ENCODE peak calls at places on chromosomes 5 and 9, in five cellular contexts. U, K, M, B and S are unnamed samples.

GRCh38 chr5:151745071-151745705 is 13.2 kb downstream of the ATOX1 start:
- DNase-seq in K (peak), B (peak), M (peak), U (peak), S (peak)

GRCh38 chr5:61625682-61626620 is 293.9 kb downstream of the ZSWIM6 start:
- DNase-seq in K (no peak), M (no peak), B (peak), U (peak), S (no peak)

GRCh38 chr9:124482431-124483031 is 24.7 kb downstream of the NR5A1 start:
- DNase-seq in M (no peak), B (no peak), K (no peak), U (no peak), S (no peak)

GRCh38 chr9:13351768-13352386 is 72.4 kb upstream of the MPDZ start:
- DNase-seq in M (peak), U (peak), B (peak), K (peak), S (peak)

GRCh38 chr5:17077447-17078233 is 139.8 kb upstream of the BASP1 start:
- DNase-seq in B (no peak), K (no peak), M (no peak), U (no peak), S (no peak)

GRCh38 chr9:121281614-121282291 is 13.8 kb downstream of the GSN start:
- DNase-seq in U (peak), M (peak), B (peak), K (no peak), S (no peak)

GRCh38 chr9:108356806-108357205 is 499.0 kb downstream of the ACTL7B start:
- DNase-seq in U (peak), M (no peak), B (no peak), K (no peak), S (no peak)

GRCh38 chr5:93364386-93364785 is 216.6 kb downstream of the NR2F1-AS1 start:
- DNase-seq in B (no peak), K (no peak), U (no peak), M (no peak), S (no peak)

GRCh38 chr5:173645437-173645807 is 29.0 kb upstream of the BOD1 start:
- DNase-seq in M (no peak), K (peak), B (peak), U (peak), S (peak)

GRCh38 chr9:16213781-16214515 is 656.5 kb downstream of the BNC2 start:
- DNase-seq in M (no peak), B (peak), U (peak), K (peak), S (peak)

GRCh38 chr5:92703991-92704390 is 877.0 kb downstream of the NR2F1-AS1 start:
- DNase-seq in B (peak), U (peak), M (no peak), K (no peak), S (no peak)

GRCh38 chr9:122374885-122375420 is 4.1 kb downstream of the PTGS1 start:
- DNase-seq in B (peak), K (no peak), M (no peak), U (peak), S (no peak)

GRCh38 chr5:84437673-84438315 is 53.1 kb upstream of the EDIL3 start:
- DNase-seq in K (peak), M (peak), U (peak), B (peak), S (peak)

GRCh38 chr9:73689091-73689870 is 537.6 kb downstream of the ANXA1 start:
- DNase-seq in B (no peak), K (no peak), U (no peak), M (no peak), S (no peak)

GRCh38 chr5:178467261-178468195 is 122.7 kb downstream of the COL23A1 start:
- DNase-seq in K (peak), U (no peak), M (no peak), B (peak), S (no peak)

GRCh38 chr5:39420482-39421145 is 4.2 kb downstream of the DAB2 start:
- DNase-seq in K (no peak), M (no peak), U (peak), B (peak), S (peak)

GRCh38 chr9:107587175-107587963 is 97.8 kb upstream of the KLF4 start:
- DNase-seq in M (no peak), U (no peak), B (no peak), K (no peak), S (no peak)

GRCh38 chr9:21688108-21689102 is 114.0 kb upstream of the MTAP start:
- DNase-seq in B (peak), K (no peak), M (no peak), U (peak), S (peak)

GRCh38 chr9:14627513-14627912 is 65.7 kb downstream of the ZDHHC21 start:
- DNase-seq in U (no peak), K (no peak), B (no peak), M (no peak), S (no peak)

GRCh38 chr5:125603321-125603720 is 819.9 kb upstream of the GRAMD2B start:
- DNase-seq in B (no peak), M (no peak), U (peak), K (no peak), S (no peak)

GRCh38 chr9:127680226-127680625 is 26.6 kb upstream of the CFAP157 start:
- DNase-seq in U (no peak), K (no peak), B (no peak), M (no peak), S (no peak)

GRCh38 chr9:8876303-8876702 is 1076.7 kb upstream of the DMAC1 start:
- DNase-seq in B (no peak), M (no peak), U (no peak), K (no peak), S (no peak)

DNA sequence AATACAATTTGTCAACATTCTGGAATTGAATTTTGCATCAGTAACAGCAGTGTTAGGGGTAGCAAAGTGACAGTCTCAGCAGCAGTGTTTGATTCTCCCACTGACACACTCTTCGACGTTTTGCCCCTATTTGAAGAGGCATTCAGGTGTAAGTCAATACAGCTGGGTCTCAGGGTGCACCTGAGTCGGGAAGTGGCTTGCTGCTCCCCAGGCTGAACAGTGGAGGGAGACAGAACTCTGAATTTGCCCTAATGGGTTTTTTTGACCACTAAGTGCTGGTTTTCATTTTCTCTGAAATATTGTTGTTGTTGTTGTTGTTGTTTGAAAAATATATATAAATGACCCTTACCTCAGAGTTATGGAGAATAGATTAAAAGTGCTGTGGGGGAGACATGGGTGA is 223.2 kb downstream of the TLR4 start:
- DNase-seq in B (no peak), U (no peak), M (no peak), K (no peak), S (no peak)
- TF ChIP-seq CTCF in B (no peak), U (no peak), M (no peak), K (no peak), S (no peak)

GRCh38 chr9:126612813-126613641 is 701 bp upstream of the LMX1B start:
- DNase-seq in M (no peak), K (no peak), B (no peak), U (no peak), S (no peak)
- H3K4me3 ChIP-seq in M (peak), K (no peak), B (no peak), U (no peak), S (no peak)

GRCh38 chr5:118007262-118007661 is 981.1 kb downstream of the DTWD2 start:
- DNase-seq in U (no peak), M (no peak), B (peak), K (no peak), S (no peak)
- TF ChIP-seq CTCF in U (no peak), M (no peak), B (no peak), K (no peak), S (no peak)

DNA sequence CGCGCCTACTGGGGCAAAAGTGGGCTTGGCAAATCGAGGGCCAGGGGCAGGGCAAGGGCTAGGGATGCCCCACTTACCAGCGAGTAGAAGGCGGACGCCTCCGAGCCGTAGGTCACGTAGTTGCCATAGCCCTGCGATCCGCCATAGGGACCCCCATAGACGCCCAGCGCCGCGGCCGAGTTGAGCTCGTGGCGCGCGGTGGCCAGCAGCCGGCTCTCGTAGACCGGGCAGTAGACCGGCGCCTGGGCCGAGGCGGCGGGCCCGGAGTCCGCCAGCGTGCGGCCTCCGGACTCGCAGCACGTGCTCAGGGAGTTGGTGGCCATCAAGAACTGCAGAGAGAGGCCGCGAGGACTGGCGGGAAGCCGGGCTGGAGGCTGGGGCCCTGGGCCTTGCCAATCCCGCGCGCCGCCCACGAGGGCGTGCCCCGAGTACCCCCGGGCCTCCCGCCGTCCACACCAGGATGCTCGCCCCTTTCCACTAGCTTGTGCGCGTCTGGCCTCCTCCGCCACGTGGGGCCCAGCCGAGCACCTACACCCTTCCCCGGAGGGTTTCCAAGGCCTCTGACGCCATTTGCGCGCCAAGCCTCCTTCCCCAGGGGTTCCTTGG is 891 bp downstream of the IRX4 start:
- DNase-seq in K (no peak), U (no peak), B (no peak), M (no peak), S (no peak)
- H3K4me3 ChIP-seq in K (no peak), U (no peak), B (no peak), M (peak), S (no peak)

GRCh38 chr5:122192883-122193496 is 63.6 kb downstream of the ZNF474 start:
- DNase-seq in M (peak), U (peak), B (peak), K (peak), S (peak)
- TF ChIP-seq CTCF in M (peak), U (peak), B (peak), K (peak), S (peak)

DNA sequence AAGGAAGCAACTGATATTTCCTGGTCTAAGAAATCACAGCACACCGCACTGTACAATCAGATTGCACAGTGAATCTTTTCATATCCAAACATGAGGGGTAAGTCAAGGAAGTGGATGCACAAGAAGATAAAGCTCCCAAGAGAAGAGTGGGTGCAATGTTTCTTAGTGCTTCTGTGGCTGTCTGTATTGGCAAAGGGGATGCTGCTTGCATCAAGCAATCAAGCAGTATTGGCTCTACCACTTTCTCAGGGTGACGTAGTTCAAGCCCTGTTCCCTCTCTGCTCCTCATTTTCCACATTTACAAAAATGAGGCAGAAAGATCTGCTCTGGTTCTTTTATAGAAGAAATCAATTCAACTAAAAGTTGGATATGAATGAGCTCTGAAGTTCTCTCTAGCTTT is 2.3 kb downstream of the TNFSF8 start:
- DNase-seq in M (no peak), B (no peak), K (no peak), U (no peak), S (no peak)
- H3K4me3 ChIP-seq in M (no peak), B (no peak), K (no peak), U (no peak), S (no peak)